ENCODE peak calls at places on chromosomes 11 and 22, in six cellular contexts. H is transverse colon, P is sigmoid colon, A is GM12891, G is H1, E is testis. M is an unnamed sample.

GRCh38 chr11:30346068-30346688 is 23.3 kb downstream of the ARL14EP start:
- DNase-seq in A (no peak), P (no peak), G (no peak), H (no peak), E (no peak), M (peak; percentile 70)

GRCh38 chr22:37175414-37176144 is 12.5 kb downstream of the C1QTNF6 start:
- DNase-seq in E (no peak), A (no peak), G (no peak), H (no peak), P (peak; percentile 62), M (no peak)

GRCh38 chr11:1112351-1113191 is 37.9 kb downstream of the MUC2 start:
- DNase-seq in P (peak; percentile 53), A (no peak), E (no peak), H (no peak), G (no peak), M (no peak)

GRCh38 chr22:27895600-27895999 is 23.5 kb downstream of the PITPNB start:
- DNase-seq in A (peak; percentile 17), G (no peak), P (no peak), E (no peak), H (no peak), M (no peak)

GRCh38 chr11:2393941-2394817 is 6.4 kb upstream of the TSSC4 start:
- DNase-seq in P (no peak), H (no peak), E (no peak), G (no peak), A (no peak), M (no peak)

GRCh38 chr11:103407641-103408040 is 298.4 kb downstream of the DYNC2H1 start:
- DNase-seq in H (no peak), A (no peak), G (no peak), P (no peak), E (no peak), M (no peak)

GRCh38 chr11:60944504-60945294 is 7.3 kb downstream of the SLC15A3 start:
- DNase-seq in G (no peak), E (no peak), P (no peak), A (no peak), H (no peak), M (peak; percentile 10)

GRCh38 chr11:12377106-12377823 is at the start of gene PARVA:
- DNase-seq in A (no peak), G (peak; percentile 86), H (peak; percentile 76), E (peak; percentile 55), P (peak; percentile 88), M (no peak)

GRCh38 chr11:93686812-93687211 is 25.3 kb downstream of the CEP295 start:
- DNase-seq in H (no peak), E (no peak), G (no peak), P (no peak), A (no peak), M (no peak)

GRCh38 chr11:118846181-118846946 is 37.3 kb upstream of the CXCR5 start:
- DNase-seq in A (no peak), H (no peak), E (no peak), G (peak; percentile 52), P (no peak), M (peak; percentile 90)

GRCh38 chr11:103608566-103608965 is 427.9 kb upstream of the DDI1 start:
- DNase-seq in H (no peak), E (no peak), A (no peak), G (no peak), P (no peak), M (no peak)

GRCh38 chr11:79087238-79087956 is 353.4 kb downstream of the TENM4 start:
- DNase-seq in E (no peak), H (no peak), P (no peak), G (no peak), A (no peak), M (no peak)

GRCh38 chr11:41113160-41113559 is 346.3 kb downstream of the LRRC4C start:
- DNase-seq in E (no peak), H (no peak), P (no peak), G (no peak), A (no peak), M (no peak)

DNA sequence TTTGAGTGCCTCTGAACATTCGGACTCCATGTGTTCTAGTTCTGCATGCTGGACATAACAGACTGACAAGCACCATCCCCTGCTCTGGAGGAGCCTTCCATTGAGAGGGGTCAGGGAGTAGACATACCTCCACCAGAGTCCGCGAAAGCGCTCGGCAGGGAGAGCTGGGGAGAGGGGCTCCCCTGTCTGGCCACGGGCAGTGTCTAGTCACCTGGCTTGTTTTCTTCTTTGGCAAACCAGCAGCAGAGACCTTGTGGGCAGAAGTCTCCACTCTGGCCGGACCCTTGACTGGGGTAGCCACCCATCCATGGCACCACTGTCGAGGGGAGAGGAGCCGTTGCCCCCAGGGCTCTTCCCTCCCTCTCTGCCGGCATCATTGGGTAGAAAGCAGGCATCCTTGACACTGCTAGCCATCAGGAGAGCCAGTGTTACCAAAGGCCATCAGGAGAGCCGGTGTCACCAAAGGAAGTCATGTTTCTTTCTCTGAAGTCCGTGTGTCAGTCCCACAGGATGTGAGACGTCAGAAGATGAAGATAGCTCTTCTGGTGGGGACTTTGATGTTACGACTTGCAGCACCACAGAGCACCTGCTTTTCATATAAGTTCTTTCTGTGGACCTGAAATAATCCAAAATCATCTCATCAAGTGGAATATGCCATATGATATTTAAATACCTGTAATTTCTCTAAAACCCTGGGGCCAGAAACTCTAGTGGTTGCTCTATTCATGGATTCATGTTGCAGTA is 305.6 kb downstream of the TBC1D22A start:
- DNase-seq in E (no peak), A (no peak), P (no peak), H (peak; percentile 1), G (no peak), M (no peak)
- TF ChIP-seq POLR2A in E (no peak), A (no peak), P (no peak), H (no peak), G (no peak), M (no peak)

GRCh38 chr11:64320556-64320955 is 2.6 kb downstream of the PRDX5 start:
- DNase-seq in G (no peak), P (no peak), A (no peak), E (no peak), H (no peak), M (no peak)

GRCh38 chr11:64318694-64319420 is 936 bp downstream of the PRDX5 start:
- DNase-seq in P (peak; percentile 74), A (no peak), E (no peak), H (peak; percentile 41), G (no peak), M (peak; percentile 69)

GRCh38 chr11:64317325-64317960 is at the start of gene TRMT112:
- DNase-seq in H (peak; percentile 96), P (peak; percentile 99), E (peak; percentile 99), A (peak; percentile 93), G (peak; percentile 89), M (peak; percentile 98)

GRCh38 chr11:64319421-64319761 is 1.5 kb downstream of the PRDX5 start:
- DNase-seq in E (no peak), A (no peak), H (peak; percentile 28), G (no peak), P (peak; percentile 68), M (no peak)

DNA sequence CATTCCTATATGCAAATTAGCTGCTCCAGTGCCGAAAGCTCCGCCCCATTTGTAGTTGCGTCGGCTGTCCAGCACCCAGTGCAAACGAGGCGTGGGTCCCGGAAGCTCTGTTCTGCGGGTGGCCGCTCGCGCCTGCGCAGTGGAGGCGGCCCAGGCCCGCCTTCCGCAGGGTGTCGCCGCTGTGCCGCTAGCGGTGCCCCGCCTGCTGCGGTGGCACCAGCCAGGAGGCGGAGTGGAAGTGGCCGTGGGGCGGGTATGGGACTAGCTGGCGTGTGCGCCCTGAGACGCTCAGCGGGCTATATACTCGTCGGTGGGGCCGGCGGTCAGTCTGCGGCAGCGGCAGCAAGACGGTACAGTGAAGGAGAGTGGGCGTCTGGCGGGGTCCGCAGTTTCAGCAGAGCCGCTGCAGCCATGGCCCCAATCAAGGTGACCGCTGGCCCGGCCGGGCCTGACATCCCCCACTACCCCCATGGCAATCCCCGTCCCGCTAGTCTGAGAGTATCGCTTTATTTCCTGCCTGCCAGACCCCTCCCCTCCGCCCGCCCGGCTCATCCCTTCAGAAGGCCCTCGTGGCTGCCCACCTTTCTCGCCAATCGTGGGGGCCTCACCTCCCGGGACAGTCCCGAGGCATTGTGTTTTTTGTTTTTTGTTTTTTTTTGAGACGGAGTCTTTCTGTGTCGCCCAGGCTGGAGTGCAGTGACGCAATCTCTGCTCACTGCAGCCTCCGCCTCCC is at the start of gene PRDX5:
- DNase-seq in P (peak; percentile 99), A (peak; percentile 98), H (peak; percentile 97), G (peak; percentile 90), E (peak; percentile 97), M (peak; percentile 99)
- TF ChIP-seq POLR2A in P (peak; percentile 87), A (peak; percentile 40), H (peak; percentile 96), G (no peak), E (peak; percentile 69), M (no peak)

GRCh38 chr22:50471197-50471847 is 3.5 kb downstream of the SBF1 start:
- DNase-seq in G (no peak), A (no peak), P (no peak), E (no peak), H (no peak), M (no peak)

GRCh38 chr22:50474711-50475651 is at the start of gene SBF1:
- DNase-seq in A (peak; percentile 99), H (peak; percentile 94), G (peak; percentile 95), E (peak; percentile 95), P (peak; percentile 95), M (peak; percentile 90)

GRCh38 chr22:50471962-50472361 is 2.9 kb downstream of the SBF1 start:
- DNase-seq in H (no peak), P (no peak), A (no peak), E (no peak), G (no peak), M (no peak)

GRCh38 chr22:50473855-50474671 is 772 bp downstream of the SBF1 start:
- DNase-seq in P (peak; percentile 65), G (no peak), E (peak; percentile 57), H (peak; percentile 44), A (no peak), M (peak; percentile 42)

DNA sequence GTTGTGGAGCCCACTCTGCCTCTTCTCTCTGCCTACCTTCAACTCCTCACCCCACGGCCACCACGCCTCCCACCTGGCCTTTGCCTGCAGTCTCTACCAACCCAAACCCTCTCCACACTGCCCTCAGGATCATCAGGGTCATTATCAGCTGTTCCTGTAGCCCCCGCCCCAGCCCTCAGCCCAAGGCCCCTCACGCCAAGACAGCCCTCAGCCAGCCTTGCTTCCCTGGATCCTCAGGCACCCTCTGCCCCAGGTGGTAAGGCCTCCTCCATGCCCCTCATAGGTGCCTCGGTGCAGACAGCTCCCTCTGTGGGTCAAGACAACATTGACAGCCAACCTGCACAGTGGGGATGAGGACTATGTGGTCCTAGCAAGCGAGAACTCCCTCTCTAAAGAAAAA is 1.7 kb downstream of the SBF1 start:
- DNase-seq in G (no peak), H (peak; percentile 41), E (no peak), A (no peak), P (no peak), M (peak; percentile 36)
- TF ChIP-seq POLR2A in G (no peak), H (no peak), E (no peak), A (no peak), P (no peak), M (no peak)

GRCh38 chr11:71395010-71395560 is 53.1 kb downstream of the DHCR7 start:
- DNase-seq in G (no peak), E (no peak), A (no peak), P (no peak), H (no peak), M (no peak)
- TF ChIP-seq POLR2A in G (no peak), E (no peak), A (no peak), P (no peak), H (no peak), M (no peak)

DNA sequence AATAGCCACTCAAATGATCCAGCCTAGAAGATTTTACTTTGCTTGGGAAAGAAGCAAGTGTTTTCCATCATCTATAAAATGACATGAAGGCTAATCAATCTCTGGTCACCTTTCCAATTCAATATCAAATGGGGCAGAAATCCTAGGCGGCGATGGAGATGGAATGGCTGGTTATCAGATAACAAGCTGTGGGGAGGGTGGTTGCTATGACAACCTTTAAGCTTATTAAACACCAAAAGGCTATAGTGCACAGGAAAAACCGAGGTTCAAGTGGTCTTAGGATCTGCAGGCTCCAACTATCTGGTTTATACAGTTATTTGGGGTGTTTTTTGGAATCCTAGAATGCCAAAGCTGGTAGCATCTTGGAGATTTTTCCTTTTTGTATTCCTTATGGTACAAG is 13.9 kb upstream of the BSX start:
- DNase-seq in P (no peak), E (no peak), H (no peak), G (no peak), A (no peak), M (no peak)
- TF ChIP-seq POLR2A in P (no peak), E (no peak), H (no peak), G (no peak), A (no peak), M (no peak)

M was measured in erythroblast.